ENCODE peak calls at places on chromosomes 6 and 20, in ten cellular contexts. I is suprapubic skin, E is neuronal stem cell, J is testis, Y is colonic mucosa, T is astrocyte, C is HAP-1, Z is mucosa of descending colon, X is BE2C, Q is uterus. L is an unnamed sample. For H3K9me3 and H3K4me1, the result is how much of the 10 kb centered on the place peaks cover.

GRCh38 chr6:7324520-7324919 is 11.5 kb upstream of the SSR1 start:
- DNase-seq in T (no peak), J (peak), E (no peak), C (no peak), Q (no peak), Y (no peak), Z (peak), I (no peak), X (no peak), L (no peak)

GRCh38 chr6:163991326-163991725 is 576.8 kb downstream of the QKI start:
- DNase-seq in Q (no peak), Y (no peak), C (no peak), E (no peak), Z (no peak), T (peak), X (no peak), I (no peak), J (no peak), L (no peak)

GRCh38 chr6:25404693-25405169 is 125.6 kb downstream of the CARMIL1 start:
- DNase-seq in I (no peak), Q (no peak), C (no peak), T (no peak), Z (peak), E (no peak), X (no peak), Y (peak), J (no peak), L (peak)

GRCh38 chr6:6909111-6909510 is 198.7 kb upstream of the RREB1 start:
- DNase-seq in C (no peak), Q (no peak), Z (no peak), E (no peak), Y (no peak), T (no peak), I (no peak), J (no peak), X (no peak), L (no peak)

GRCh38 chr6:152981989-152982767 is 663 bp downstream of the FBXO5 start:
- DNase-seq in E (no peak), J (no peak), Y (peak), Q (peak), C (peak), X (peak), I (peak), T (no peak), Z (peak), L (peak)

GRCh38 chr6:119096683-119097310 is 18.3 kb upstream of the FAM184A start:
- DNase-seq in E (no peak), X (no peak), J (peak), Z (peak), C (peak), I (peak), Y (no peak), Q (peak), T (peak), L (peak)

GRCh38 chr20:48949304-48950170 is 28.0 kb downstream of the ARFGEF2 start:
- DNase-seq in Q (no peak), Z (no peak), I (no peak), J (no peak), C (no peak), E (no peak), Y (no peak), X (no peak), T (no peak), L (no peak)

GRCh38 chr20:47561175-47561574 is 59.5 kb downstream of the NCOA3 start:
- DNase-seq in X (no peak), I (no peak), Y (no peak), Z (no peak), Q (no peak), J (no peak), E (no peak), C (no peak), T (peak), L (no peak)

GRCh38 chr6:38279423-38279822 is 360.3 kb downstream of the BTBD9 start:
- DNase-seq in Z (no peak), E (no peak), T (no peak), I (no peak), Q (no peak), Y (no peak), C (no peak), X (no peak), J (no peak), L (no peak)

GRCh38 chr6:167300902-167301425 is 9.8 kb downstream of the UNC93A start:
- DNase-seq in T (no peak), I (peak), Q (no peak), C (no peak), Y (no peak), X (no peak), J (no peak), E (no peak), Z (no peak), L (no peak)

GRCh38 chr6:51099201-51099600 is 280.5 kb downstream of the TFAP2B start:
- DNase-seq in E (no peak), Z (no peak), C (no peak), J (no peak), Y (no peak), I (no peak), T (no peak), X (no peak), Q (no peak), L (no peak)

GRCh38 chr6:51098246-51098645 is 279.6 kb downstream of the TFAP2B start:
- DNase-seq in Z (no peak), Y (no peak), X (no peak), E (no peak), I (no peak), T (no peak), Q (no peak), J (no peak), C (no peak), L (no peak)

GRCh38 chr6:51090343-51090742 is 271.7 kb downstream of the TFAP2B start:
- DNase-seq in Y (no peak), T (no peak), C (no peak), X (no peak), I (no peak), Q (no peak), J (no peak), Z (no peak), E (no peak), L (no peak)

GRCh38 chr6:51098801-51099200 is 280.1 kb downstream of the TFAP2B start:
- DNase-seq in Y (no peak), C (no peak), X (peak), E (no peak), Q (no peak), I (no peak), Z (no peak), T (no peak), J (no peak), L (no peak)

DNA sequence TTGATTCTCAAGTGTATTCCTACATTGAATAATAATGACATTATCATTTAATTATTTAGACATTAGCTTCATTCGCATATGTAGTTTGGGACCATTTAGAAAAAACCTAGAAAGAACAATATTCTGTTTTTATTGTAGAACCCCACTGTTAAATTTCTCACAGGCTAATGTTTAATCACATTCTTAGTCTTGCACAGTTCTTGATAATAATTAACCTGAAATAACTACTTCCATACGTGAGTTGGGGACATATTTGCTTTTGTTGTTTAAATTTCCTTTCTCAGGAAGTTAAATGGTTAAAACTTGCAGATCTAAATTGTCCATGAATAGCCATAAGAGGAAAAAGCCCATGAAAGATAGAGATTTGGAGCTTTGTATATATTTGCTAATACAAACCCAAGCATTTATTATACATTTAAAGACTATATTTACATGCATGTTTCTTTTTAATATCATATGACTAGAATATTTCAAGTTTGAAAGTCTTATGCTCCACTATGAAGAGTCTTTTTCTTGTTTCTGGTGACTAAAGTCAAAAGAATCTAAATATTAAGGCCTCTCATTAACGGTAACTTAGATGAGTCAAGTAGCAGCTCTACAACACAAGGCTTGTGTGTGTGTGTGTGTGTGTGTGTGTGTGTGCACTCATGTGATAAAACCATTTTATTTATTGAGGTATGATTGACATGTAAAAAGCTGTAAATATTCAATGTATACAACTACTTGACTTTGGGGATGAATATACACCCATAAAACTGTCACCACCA is 275.4 kb downstream of the TFAP2B start:
- DNase-seq in I (no peak), Y (no peak), E (no peak), J (no peak), X (no peak), C (no peak), T (no peak), Q (no peak), Z (no peak), L (no peak)
- H3K9me3 ChIP-seq in I (under half), Y (under half), E (under half), J (under half), X (under half), C (under half), T (under half), Q (under half), Z (under half), L (under half)

GRCh38 chr6:344816-345340 is 46.7 kb upstream of the IRF4 start:
- DNase-seq in I (no peak), E (no peak), Q (no peak), Y (no peak), C (no peak), Z (no peak), X (no peak), J (no peak), T (peak), L (no peak)
- H3K4me1 ChIP-seq in I (under half), E (under half), Q (under half), Y (under half), C (under half), Z (under half), X (under half), J (under half), T (under half), L (under half)

GRCh38 chr6:131051316-131051715 is 11.7 kb downstream of the EPB41L2 start:
- DNase-seq in I (no peak), Q (no peak), T (no peak), X (no peak), Y (no peak), Z (no peak), C (no peak), E (no peak), J (no peak), L (no peak)
- H3K9me3 ChIP-seq in I (under half), Q (under half), T (under half), X (under half), Y (under half), Z (under half), C (under half), E (under half), J (under half), L (under half)

DNA sequence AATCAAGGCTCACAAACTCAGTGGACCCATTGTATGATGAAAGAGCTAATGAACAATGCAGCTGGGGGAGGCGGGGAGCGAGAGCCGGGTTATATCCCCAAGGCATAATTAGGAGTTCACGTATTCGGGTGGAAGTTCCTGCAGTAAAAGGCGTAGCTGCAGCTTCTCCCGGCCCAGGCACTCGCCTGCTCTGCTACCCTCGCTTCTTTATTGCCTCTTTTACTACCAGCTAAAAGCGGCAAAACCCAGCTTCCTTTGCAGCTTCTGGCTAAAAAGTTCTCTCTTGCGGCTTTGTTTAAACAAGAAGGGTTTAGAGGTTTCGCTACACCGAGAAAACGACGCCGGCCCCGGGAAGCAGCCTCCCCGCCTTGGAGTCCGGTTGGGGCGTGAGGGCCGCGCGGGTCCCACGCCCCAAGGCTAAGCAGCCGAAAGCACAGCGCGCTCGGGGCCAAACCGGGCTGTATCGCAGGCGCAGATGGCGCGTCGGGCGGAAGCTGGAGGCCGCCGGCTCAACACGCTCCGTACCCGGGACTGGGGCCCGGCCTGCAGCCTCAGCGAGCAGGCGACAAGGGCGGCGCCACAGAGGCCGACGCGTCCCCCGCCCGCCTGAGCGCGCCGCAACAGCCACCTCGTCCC is 1.6 kb downstream of the ZBTB2 start:
- DNase-seq in Q (peak), E (no peak), Y (peak), Z (peak), T (peak), X (peak), J (peak), I (peak), C (peak), L (peak)
- H3K4me1 ChIP-seq in Q (under half), E (under half), Y (under half), Z (under half), T (under half), X (under half), J (under half), I (under half), C (under half), L (under half)

DNA sequence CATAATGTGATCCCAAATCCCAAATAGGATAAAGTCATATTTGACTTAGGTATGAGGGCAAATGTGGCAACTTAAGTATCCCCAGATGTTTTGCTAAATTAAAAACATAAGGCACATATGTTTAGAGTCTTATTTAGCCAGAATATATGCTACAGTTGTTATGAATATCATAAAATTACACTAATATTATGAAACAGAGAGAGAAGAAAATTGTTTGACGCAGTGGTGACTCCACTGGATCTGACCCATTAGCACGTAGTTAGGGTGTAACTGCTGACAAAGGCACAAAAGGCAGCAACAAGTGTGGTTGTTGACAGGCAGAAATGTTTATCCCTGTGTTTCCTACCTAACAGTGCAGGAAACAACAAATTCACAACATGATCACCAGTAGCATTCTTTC is 152.4 kb upstream of the THBS2 start:
- DNase-seq in J (no peak), Q (no peak), T (no peak), Y (no peak), X (no peak), C (no peak), E (no peak), Z (no peak), I (no peak), L (no peak)
- H3K9me3 ChIP-seq in J (under half), Q (under half), T (under half), Y (under half), X (under half), C (under half), E (under half), Z (under half), I (under half), L (under half)

DNA sequence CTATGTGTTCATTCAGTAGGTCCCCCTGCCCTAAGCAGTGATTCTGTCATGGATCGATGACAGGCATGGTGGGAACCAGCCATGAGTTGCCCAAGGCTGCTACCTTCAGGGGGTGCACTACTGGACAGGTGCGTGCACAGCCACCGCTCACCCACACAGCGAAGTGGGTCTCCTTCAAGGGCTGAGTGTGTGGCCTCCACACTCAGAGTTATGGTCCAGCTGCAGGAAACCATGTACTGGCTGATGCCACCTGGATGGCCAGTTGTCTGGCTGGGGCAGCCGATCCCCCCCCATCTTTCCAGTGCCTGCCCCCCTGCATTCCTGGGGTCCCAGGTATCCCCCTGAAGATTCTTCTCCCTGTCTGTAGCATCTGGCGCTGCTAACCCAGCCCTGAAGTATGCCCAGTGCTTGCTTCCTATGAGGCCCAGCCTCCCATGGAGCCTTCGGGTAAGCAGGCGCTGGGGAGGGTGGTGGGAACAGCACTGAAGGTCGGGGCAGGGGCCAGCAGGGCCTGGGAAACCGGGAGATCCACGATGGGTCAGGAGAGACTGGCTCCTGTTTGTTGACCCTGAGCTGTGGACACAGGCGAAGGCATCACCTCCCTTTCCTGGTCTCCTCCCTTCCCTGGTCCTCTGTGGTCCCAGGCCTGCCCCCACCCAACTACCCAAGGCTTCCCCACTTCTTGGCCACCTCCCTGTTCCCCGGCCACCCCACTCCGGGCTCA is 106.0 kb downstream of the VEGFA start:
- DNase-seq in C (no peak), E (no peak), Q (no peak), X (no peak), I (no peak), T (no peak), Y (no peak), Z (no peak), J (no peak), L (no peak)
- H3K4me1 ChIP-seq in C (under half), E (under half), Q (under half), X (under half), I (under half), T (under half), Y (under half), Z (under half), J (under half), L (under half)

GRCh38 chr6:82458705-82459104 is 95.1 kb downstream of the TPBG start:
- DNase-seq in Q (no peak), J (no peak), Y (no peak), Z (no peak), X (no peak), I (no peak), E (no peak), T (no peak), C (no peak), L (no peak)
- H3K9me3 ChIP-seq in Q (under half), J (under half), Y (under half), Z (under half), X (under half), I (under half), E (under half), T (under half), C (under half), L (under half)

GRCh38 chr6:30615219-30615957 is 1.7 kb downstream of the PPP1R10 start:
- DNase-seq in J (no peak), T (peak), E (peak), Z (peak), X (peak), Y (peak), Q (no peak), I (no peak), C (peak), L (no peak)
- H3K4me1 ChIP-seq in J (under half), T (under half), E (under half), Z (under half), X (under half), Y (under half), Q (under half), I (half or more), C (under half), L (under half)

GRCh38 chr20:62104791-62105345 is 17.4 kb upstream of the LSM14B start:
- DNase-seq in J (no peak), X (no peak), C (no peak), I (no peak), E (no peak), Z (peak), Q (peak), T (no peak), Y (peak), L (no peak)
- H3K9me3 ChIP-seq in J (under half), X (under half), C (under half), I (under half), E (under half), Z (under half), Q (under half), T (under half), Y (under half), L (under half)